ENCODE peak calls at places on chromosomes 3 and 15, in ten cellular contexts. T is HFF-Myc; Q is bronchial epithelial cell; F is C1 segment of cervical spinal cord; J is AG08395; P is activated CD8-positive, alpha-beta memory T cell treated with anti-CD3 and anti-CD28 coated beads, Interleukin-2, amount 50 U/mL, for 48 hours; L is activated gamma-delta T cell treated with Interleukin-2 at 50 U/mL for 16 hours; W is psoas muscle; X is left ventricle myocardium superior; R is stromal cell of bone marrow. E is an unnamed sample.

GRCh38 chr15:70528270-70528706 is 235.1 kb downstream of the UACA start:
- DNase-seq in T (no peak), Q (no peak), F (no peak), J (no peak), P (peak; percentile 73), L (peak; percentile 42), W (no peak), X (no peak), R (no peak), E (peak; percentile 53)

GRCh38 chr3:113533534-113533892 is 1.2 kb downstream of the SIDT1 start:
- DNase-seq in T (no peak), Q (no peak), F (no peak), J (no peak), P (no peak), L (peak; percentile 47), W (no peak), X (no peak), R (no peak), E (no peak)

GRCh38 chr15:56240390-56240789 is 3.3 kb downstream of the RFX7 start:
- DNase-seq in T (no peak), Q (peak; percentile 70), F (no peak), J (no peak), P (no peak), L (no peak), W (no peak), X (no peak), R (no peak), E (no peak)

GRCh38 chr15:95919460-95919859 is 411.0 kb upstream of the NR2F2 start:
- DNase-seq in T (no peak), Q (no peak), F (no peak), J (no peak), P (no peak), L (no peak), W (no peak), X (no peak), R (no peak), E (peak; percentile 7)

GRCh38 chr3:53570709-53571108 is 76.3 kb downstream of the CACNA1D start:
- DNase-seq in T (no peak), Q (peak; percentile 76), F (no peak), J (peak; percentile 8), P (no peak), L (no peak), W (no peak), X (no peak), R (peak; percentile 39), E (peak; percentile 13)

GRCh38 chr3:45486136-45486535 is 97.8 kb downstream of the LARS2 start:
- DNase-seq in T (no peak), Q (no peak), F (no peak), J (peak; percentile 24), P (no peak), L (no peak), W (no peak), X (no peak), R (no peak), E (peak; percentile 37)

GRCh38 chr3:146026547-146026946 is 134.4 kb downstream of the PLOD2 start:
- DNase-seq in T (no peak), Q (no peak), F (no peak), J (no peak), P (no peak), L (no peak), W (no peak), X (no peak), R (no peak), E (no peak)

GRCh38 chr3:134320749-134321148 is 53.5 kb downstream of the AMOTL2 start:
- DNase-seq in T (no peak), Q (peak; percentile 85), F (no peak), J (no peak), P (no peak), L (no peak), W (no peak), X (no peak), R (no peak), E (peak; percentile 35)

GRCh38 chr3:127942613-127943012 is 27.6 kb downstream of the KBTBD12 start:
- DNase-seq in T (no peak), Q (no peak), F (no peak), J (no peak), P (no peak), L (no peak), W (no peak), X (no peak), R (no peak), E (no peak)

GRCh38 chr3:129984124-129984523 is 9.6 kb downstream of the TRH start:
- DNase-seq in T (no peak), Q (no peak), F (no peak), J (no peak), P (no peak), L (no peak), W (no peak), X (no peak), R (no peak), E (peak; percentile 5)

GRCh38 chr15:23397779-23398178 is 43.2 kb downstream of the GOLGA8S start:
- DNase-seq in T (no peak), Q (no peak), F (no peak), J (no peak), P (no peak), L (no peak), W (no peak), X (peak; percentile 53), R (no peak), E (no peak)

GRCh38 chr3:54138937-54139547 is 16.7 kb downstream of the CACNA2D3 start:
- DNase-seq in T (no peak), Q (peak; percentile 13), F (no peak), J (no peak), P (no peak), L (no peak), W (no peak), X (no peak), R (no peak), E (no peak)

GRCh38 chr15:101048191-101049011 is 129.2 kb downstream of the LRRK1 start:
- DNase-seq in T (no peak), Q (no peak), F (no peak), J (no peak), P (peak; percentile 45), L (no peak), W (no peak), X (no peak), R (no peak), E (no peak)

GRCh38 chr3:63966871-63967270 is 54.7 kb upstream of the SCAANT1 start:
- DNase-seq in T (no peak), Q (peak; percentile 45), F (no peak), J (no peak), P (no peak), L (no peak), W (no peak), X (no peak), R (no peak), E (no peak)

GRCh38 chr15:51793521-51793920 is 35.9 kb upstream of the TMOD3 start:
- DNase-seq in T (no peak), Q (no peak), F (no peak), J (no peak), P (no peak), L (no peak), W (no peak), X (peak; percentile 56), R (peak; percentile 38), E (peak; percentile 89)

GRCh38 chr15:98946301-98947255 is 61.0 kb downstream of the PGPEP1L start:
- DNase-seq in T (no peak), Q (no peak), F (peak; percentile 27), J (peak; percentile 48), P (no peak), L (no peak), W (peak; percentile 44), X (peak; percentile 77), R (peak; percentile 29), E (peak; percentile 57)

GRCh38 chr3:36932979-36933378 is 11.9 kb downstream of the TRANK1 start:
- DNase-seq in T (no peak), Q (peak; percentile 17), F (no peak), J (no peak), P (no peak), L (no peak), W (no peak), X (no peak), R (no peak), E (peak; percentile 40)

GRCh38 chr3:66338927-66339326 is 118.1 kb downstream of the SLC25A26 start:
- DNase-seq in T (peak; percentile 75), Q (peak; percentile 46), F (no peak), J (peak; percentile 7), P (no peak), L (no peak), W (no peak), X (no peak), R (no peak), E (peak; percentile 71)

GRCh38 chr3:116393199-116393598 is 52.1 kb downstream of the LSAMP start:
- DNase-seq in T (no peak), Q (no peak), F (no peak), J (no peak), P (no peak), L (no peak), W (no peak), X (no peak), R (no peak), E (no peak)

GRCh38 chr3:139309046-139309660 is 34.7 kb upstream of the MRPS22 start:
- DNase-seq in T (peak; percentile 74), Q (no peak), F (no peak), J (no peak), P (no peak), L (no peak), W (no peak), X (no peak), R (no peak), E (no peak)